ENCODE peak calls at places on chromosomes 7 and 10, in seven cellular contexts. X is activated B cell treated with CpG ODN at 0.5 μM for 24 hours; Q is epithelial cell of esophagus; I is stimulated activated CD4-positive, alpha-beta T cell treated with anti-CD3 and anti-CD28 coated beads, Interleukin-1b, Interleukin-23, amount 100 ng/mL, for 1 hour; A is activated naive CD8-positive, alpha-beta T cell treated with anti-CD3 and anti-CD28 coated beads for 36 hours; M is GM13977; G is fibroblast of pulmonary artery. U is an unnamed sample.

GRCh38 chr7:46369933-46370654 is 449.0 kb upstream of the IGFBP3 start:
- DNase-seq in X (no peak), Q (peak), I (no peak), A (no peak), M (no peak), G (peak), U (peak)

GRCh38 chr10:104333728-104334373 is 4.4 kb downstream of the ITPRIP start:
- DNase-seq in X (no peak), Q (no peak), I (no peak), A (no peak), M (no peak), G (no peak), U (peak)

GRCh38 chr10:14782691-14783363 is 8.1 kb upstream of the FAM107B start:
- DNase-seq in X (no peak), Q (peak), I (no peak), A (no peak), M (no peak), G (peak), U (no peak)

GRCh38 chr10:119217401-119217800 is 10.0 kb downstream of the GRK5 start:
- DNase-seq in X (no peak), Q (no peak), I (no peak), A (no peak), M (no peak), G (no peak), U (no peak)

GRCh38 chr10:118584181-118584954 is 11.1 kb downstream of the PRLHR start:
- DNase-seq in X (no peak), Q (peak), I (no peak), A (no peak), M (no peak), G (peak), U (peak)

GRCh38 chr7:115593111-115593510 is 437.5 kb downstream of the TFEC start:
- DNase-seq in X (no peak), Q (no peak), I (no peak), A (no peak), M (no peak), G (peak), U (no peak)

GRCh38 chr7:138097064-138097741 is 20.9 kb downstream of the AKR1D1 start:
- DNase-seq in X (no peak), Q (peak), I (no peak), A (no peak), M (peak), G (peak), U (peak)

GRCh38 chr10:47346572-47347302 is 1.4 kb upstream of the RBP3 start:
- DNase-seq in X (no peak), Q (peak), I (no peak), A (no peak), M (no peak), G (no peak), U (no peak)

GRCh38 chr10:114560144-114560543 is 97.9 kb downstream of the ABLIM1 start:
- DNase-seq in X (no peak), Q (no peak), I (no peak), A (no peak), M (no peak), G (no peak), U (no peak)

GRCh38 chr10:71333154-71333887 is 14.3 kb downstream of the SLC29A3 start:
- DNase-seq in X (no peak), Q (peak), I (no peak), A (no peak), M (no peak), G (no peak), U (no peak)

GRCh38 chr10:124524991-124525653 is 63.5 kb downstream of the LHPP start:
- DNase-seq in X (no peak), Q (peak), I (no peak), A (no peak), M (no peak), G (no peak), U (no peak)

GRCh38 chr10:110275140-110275729 is 29.5 kb downstream of the SMNDC1 start:
- DNase-seq in X (no peak), Q (no peak), I (no peak), A (no peak), M (no peak), G (no peak), U (no peak)

GRCh38 chr7:135100856-135101255 is 47.0 kb upstream of the TMEM140 start:
- DNase-seq in X (no peak), Q (peak), I (no peak), A (no peak), M (no peak), G (peak), U (peak)

GRCh38 chr7:26910221-26910620 is 45.8 kb upstream of the SKAP2 start:
- DNase-seq in X (no peak), Q (peak), I (no peak), A (no peak), M (no peak), G (peak), U (peak)

GRCh38 chr10:34275626-34276025 is 539.5 kb downstream of the PARD3 start:
- DNase-seq in X (no peak), Q (no peak), I (no peak), A (no peak), M (no peak), G (no peak), U (no peak)

GRCh38 chr10:86284355-86285105 is 82.1 kb downstream of the GRID1 start:
- DNase-seq in X (no peak), Q (no peak), I (no peak), A (no peak), M (no peak), G (no peak), U (no peak)

GRCh38 chr10:78515037-78515872 is 481.6 kb downstream of the RPS24 start:
- DNase-seq in X (no peak), Q (no peak), I (no peak), A (no peak), M (no peak), G (no peak), U (no peak)

GRCh38 chr10:33600381-33600780 is 265.9 kb upstream of the NRP1 start:
- DNase-seq in X (no peak), Q (peak), I (no peak), A (no peak), M (no peak), G (peak), U (peak)

GRCh38 chr7:2626498-2627117 is 5.2 kb upstream of the TTYH3 start:
- DNase-seq in X (no peak), Q (no peak), I (no peak), A (no peak), M (no peak), G (peak), U (no peak)

GRCh38 chr7:45978731-45979211 is 57.7 kb upstream of the IGFBP3 start:
- DNase-seq in X (no peak), Q (peak), I (no peak), A (no peak), M (no peak), G (peak), U (peak)

GRCh38 chr10:86167762-86168128 is 198.8 kb downstream of the GRID1 start:
- DNase-seq in X (no peak), Q (no peak), I (no peak), A (no peak), M (no peak), G (no peak), U (no peak)

GRCh38 chr10:64271983-64272382 is 750.8 kb downstream of the REEP3 start:
- DNase-seq in X (no peak), Q (no peak), I (no peak), A (no peak), M (no peak), G (no peak), U (no peak)

GRCh38 chr10:102777696-102778530 is 34.2 kb downstream of the WBP1L start:
- DNase-seq in X (no peak), Q (no peak), I (no peak), A (no peak), M (no peak), G (no peak), U (peak)

GRCh38 chr10:31031205-31031665 is 430 bp downstream of the ZNF438 start:
- DNase-seq in X (no peak), Q (no peak), I (no peak), A (no peak), M (no peak), G (no peak), U (no peak)

GRCh38 chr7:122046402-122046801 is 97.6 kb downstream of the AASS start:
- DNase-seq in X (no peak), Q (peak), I (no peak), A (no peak), M (no peak), G (no peak), U (no peak)

GRCh38 chr7:120792091-120792860 is 65.7 kb downstream of the TSPAN12 start:
- DNase-seq in X (peak), Q (peak), I (peak), A (peak), M (peak), G (peak), U (peak)

GRCh38 chr10:132391372-132392020 is 5.5 kb upstream of the PWWP2B start:
- DNase-seq in X (no peak), Q (no peak), I (no peak), A (no peak), M (no peak), G (no peak), U (no peak)

GRCh38 chr7:39407139-39407538 is 159.1 kb upstream of the YAE1 start:
- DNase-seq in X (no peak), Q (no peak), I (no peak), A (no peak), M (no peak), G (no peak), U (peak)

GRCh38 chr10:123703195-123703790 is 37.1 kb downstream of the GPR26 start:
- DNase-seq in X (no peak), Q (no peak), I (no peak), A (no peak), M (no peak), G (no peak), U (no peak)

GRCh38 chr7:4998830-4999768 is 40.1 kb upstream of the MMD2 start:
- DNase-seq in X (no peak), Q (no peak), I (no peak), A (no peak), M (no peak), G (no peak), U (no peak)

GRCh38 chr10:86958109-86958830 is at the start of gene SNCG:
- DNase-seq in X (no peak), Q (peak), I (no peak), A (no peak), M (no peak), G (peak), U (peak)

GRCh38 chr7:41842956-41843355 is 140.1 kb upstream of the INHBA start:
- DNase-seq in X (no peak), Q (peak), I (no peak), A (no peak), M (no peak), G (no peak), U (no peak)

GRCh38 chr10:103929396-103929921 is 11.5 kb upstream of the STN1 start:
- DNase-seq in X (no peak), Q (no peak), I (no peak), A (no peak), M (no peak), G (peak), U (peak)